ENCODE peak calls at places on chromosome 13, in four cellular contexts. E is stimulated activated CD4-positive, alpha-beta T cell treated with anti-CD3 and anti-CD28 coated beads, Interleukin-2, amount 100 ng/mL, for 24 hours; C is GM12865; P is putamen. G is an unnamed sample.

GRCh38 chr13:49351871-49352270 is 92.0 kb downstream of the CAB39L start:
- DNase-seq in E (no peak), C (no peak), P (no peak), G (no peak)

GRCh38 chr13:86585826-86586225 is 786.6 kb upstream of the SLITRK6 start:
- DNase-seq in E (no peak), C (no peak), P (no peak), G (no peak)

GRCh38 chr13:109595466-109595865 is 190.9 kb downstream of the IRS2 start:
- DNase-seq in E (no peak), C (no peak), P (no peak), G (no peak)

GRCh38 chr13:96898212-96898611 is 96.1 kb downstream of the OXGR1 start:
- DNase-seq in E (no peak), C (no peak), P (no peak), G (no peak)

GRCh38 chr13:92097337-92097903 is 699.0 kb downstream of the GPC5 start:
- DNase-seq in E (no peak), C (no peak), P (peak), G (no peak)

GRCh38 chr13:113656831-113657671 is 947 bp downstream of the ATP4B start:
- DNase-seq in E (no peak), C (no peak), P (no peak), G (no peak)

GRCh38 chr13:60509601-60510386 is 112.8 kb downstream of the TDRD3 start:
- DNase-seq in E (no peak), C (no peak), P (no peak), G (no peak)

GRCh38 chr13:51330741-51331140 is 8.8 kb upstream of the SERPINE3 start:
- DNase-seq in E (no peak), C (peak), P (peak), G (no peak)

GRCh38 chr13:32023096-32023495 is 8.5 kb upstream of the FRY start:
- DNase-seq in E (no peak), C (no peak), P (no peak), G (no peak)

GRCh38 chr13:20177049-20177831 is 15.5 kb downstream of the GJB2 start:
- DNase-seq in E (no peak), C (no peak), P (no peak), G (no peak)

GRCh38 chr13:33137726-33138125 is 121.5 kb downstream of the KL start:
- DNase-seq in E (no peak), C (no peak), P (no peak), G (no peak)

GRCh38 chr13:43876366-43876765 is 3.2 kb downstream of the CCDC122 start:
- DNase-seq in E (no peak), C (no peak), P (no peak), G (no peak)

GRCh38 chr13:112096959-112097358 is 30.0 kb downstream of the SOX1 start:
- DNase-seq in E (no peak), C (no peak), P (no peak), G (no peak)

GRCh38 chr13:32669030-32669646 is 82.9 kb downstream of the PDS5B start:
- DNase-seq in E (no peak), C (peak), P (peak), G (peak)

GRCh38 chr13:111117289-111117688 is 2.2 kb downstream of the ARHGEF7 start:
- DNase-seq in E (no peak), C (no peak), P (no peak), G (no peak)

GRCh38 chr13:40355126-40355719 is 311.2 kb downstream of the FOXO1 start:
- DNase-seq in E (no peak), C (no peak), P (no peak), G (no peak)

GRCh38 chr13:59532405-59532804 is 631.3 kb downstream of the DIAPH3 start:
- DNase-seq in E (no peak), C (no peak), P (no peak), G (no peak)

G was measured in germinal center.